ENCODE peak calls at places on chromosomes 12 and 14, in five cellular contexts. M is GM13977; U is HCT116; Z is stimulated activated CD8-positive, alpha-beta memory T cell treated with anti-CD3 and anti-CD28 coated beads, Interleukin-4, amount 100 ng/mL, for 48 hours; L is sigmoid colon. I is an unnamed sample.

GRCh38 chr12:155646-156045 is 58.3 kb downstream of the SLC6A12 start:
- DNase-seq in M (no peak), U (no peak), Z (no peak), L (no peak), I (no peak)

GRCh38 chr12:6820171-6820570 is 1.4 kb upstream of the GPR162 start:
- DNase-seq in M (no peak), U (no peak), Z (no peak), L (no peak), I (no peak)

GRCh38 chr12:103493199-103493598 is 2.6 kb downstream of the C12orf42 start:
- DNase-seq in M (no peak), U (no peak), Z (no peak), L (no peak), I (peak)

GRCh38 chr14:22433059-22433458 is 156.0 kb downstream of the DAD1 start:
- DNase-seq in M (no peak), U (no peak), Z (no peak), L (no peak), I (no peak)

GRCh38 chr14:69170848-69171247 is 17.9 kb upstream of the DCAF5 start:
- DNase-seq in M (no peak), U (no peak), Z (no peak), L (no peak), I (no peak)

GRCh38 chr14:93068721-93069120 is 47.0 kb downstream of the ITPK1 start:
- DNase-seq in M (no peak), U (no peak), Z (no peak), L (no peak), I (no peak)

GRCh38 chr14:27938392-27938791 is 828.2 kb upstream of the FOXG1 start:
- DNase-seq in M (no peak), U (no peak), Z (no peak), L (no peak), I (no peak)

GRCh38 chr14:55514819-55515470 is 65.1 kb upstream of the KTN1 start:
- DNase-seq in M (no peak), U (peak), Z (no peak), L (no peak), I (no peak)

GRCh38 chr12:28421374-28421773 is 231.1 kb downstream of the CCDC91 start:
- DNase-seq in M (no peak), U (no peak), Z (no peak), L (no peak), I (no peak)

GRCh38 chr14:99729991-99730875 is 46.1 kb downstream of the CYP46A1 start:
- DNase-seq in M (peak), U (no peak), Z (peak), L (peak), I (no peak)

I was measured in keratinocyte.